ENCODE peak calls at places on chromosome 7, in four cellular contexts. One of them, this sample, is unnamed.

GRCh38 chr7:129875745-129876411 is 76.9 kb downstream of the UBE2H start:
- DNase-seq in activated CD8-positive, alpha-beta T cell treated with anti-CD3 and anti-CD28 coated beads, Interleukin-2, amount 10 ng/mL, durations not matched to agents 7 days and 5 days: no peak
- DNase-seq in CD4-positive, alpha-beta T cell: no peak
- DNase-seq in A172: peak
- DNase-seq in this sample: no peak

GRCh38 chr7:123599766-123600165 is 1.9 kb upstream of the ASB15 start:
- DNase-seq in activated CD8-positive, alpha-beta T cell treated with anti-CD3 and anti-CD28 coated beads, Interleukin-2, amount 10 ng/mL, durations not matched to agents 7 days and 5 days: no peak
- DNase-seq in CD4-positive, alpha-beta T cell: no peak
- DNase-seq in A172: no peak
- DNase-seq in this sample: no peak

GRCh38 chr7:106775552-106775936 is 89.5 kb upstream of the PIK3CG start:
- DNase-seq in activated CD8-positive, alpha-beta T cell treated with anti-CD3 and anti-CD28 coated beads, Interleukin-2, amount 10 ng/mL, durations not matched to agents 7 days and 5 days: no peak
- DNase-seq in A172: peak
- DNase-seq in CD4-positive, alpha-beta T cell: no peak
- DNase-seq in this sample: no peak

GRCh38 chr7:82105463-82105862 is 335.6 kb upstream of the HGF start:
- DNase-seq in A172: peak
- DNase-seq in CD4-positive, alpha-beta T cell: no peak
- DNase-seq in activated CD8-positive, alpha-beta T cell treated with anti-CD3 and anti-CD28 coated beads, Interleukin-2, amount 10 ng/mL, durations not matched to agents 7 days and 5 days: no peak
- DNase-seq in this sample: no peak

GRCh38 chr7:157701395-157701794 is 364.6 kb downstream of the DNAJB6 start:
- DNase-seq in CD4-positive, alpha-beta T cell: no peak
- DNase-seq in activated CD8-positive, alpha-beta T cell treated with anti-CD3 and anti-CD28 coated beads, Interleukin-2, amount 10 ng/mL, durations not matched to agents 7 days and 5 days: no peak
- DNase-seq in A172: no peak
- DNase-seq in this sample: peak

GRCh38 chr7:54738737-54739136 is 20.3 kb downstream of the SEC61G start:
- DNase-seq in activated CD8-positive, alpha-beta T cell treated with anti-CD3 and anti-CD28 coated beads, Interleukin-2, amount 10 ng/mL, durations not matched to agents 7 days and 5 days: no peak
- DNase-seq in A172: no peak
- DNase-seq in CD4-positive, alpha-beta T cell: no peak
- DNase-seq in this sample: no peak

GRCh38 chr7:151699147-151699546 is 177.8 kb downstream of the PRKAG2 start:
- DNase-seq in A172: peak
- DNase-seq in CD4-positive, alpha-beta T cell: no peak
- DNase-seq in activated CD8-positive, alpha-beta T cell treated with anti-CD3 and anti-CD28 coated beads, Interleukin-2, amount 10 ng/mL, durations not matched to agents 7 days and 5 days: no peak
- DNase-seq in this sample: no peak

GRCh38 chr7:116588225-116588624 is 63.4 kb downstream of the CAV1 start:
- DNase-seq in A172: peak
- DNase-seq in CD4-positive, alpha-beta T cell: no peak
- DNase-seq in activated CD8-positive, alpha-beta T cell treated with anti-CD3 and anti-CD28 coated beads, Interleukin-2, amount 10 ng/mL, durations not matched to agents 7 days and 5 days: peak
- DNase-seq in this sample: no peak

GRCh38 chr7:132251327-132251659 is 325.0 kb downstream of the PLXNA4 start:
- DNase-seq in CD4-positive, alpha-beta T cell: no peak
- DNase-seq in activated CD8-positive, alpha-beta T cell treated with anti-CD3 and anti-CD28 coated beads, Interleukin-2, amount 10 ng/mL, durations not matched to agents 7 days and 5 days: no peak
- DNase-seq in A172: peak
- DNase-seq in this sample: peak

GRCh38 chr7:2044311-2044882 is 188.3 kb downstream of the MAD1L1 start:
- DNase-seq in A172: no peak
- DNase-seq in CD4-positive, alpha-beta T cell: no peak
- DNase-seq in activated CD8-positive, alpha-beta T cell treated with anti-CD3 and anti-CD28 coated beads, Interleukin-2, amount 10 ng/mL, durations not matched to agents 7 days and 5 days: no peak
- DNase-seq in this sample: no peak

GRCh38 chr7:80681272-80681885 is 42.9 kb downstream of the CD36 start:
- DNase-seq in A172: peak
- DNase-seq in activated CD8-positive, alpha-beta T cell treated with anti-CD3 and anti-CD28 coated beads, Interleukin-2, amount 10 ng/mL, durations not matched to agents 7 days and 5 days: no peak
- DNase-seq in CD4-positive, alpha-beta T cell: no peak
- DNase-seq in this sample: no peak

GRCh38 chr7:134701272-134701671 is 54.6 kb downstream of the BPGM start:
- DNase-seq in A172: peak
- DNase-seq in CD4-positive, alpha-beta T cell: peak
- DNase-seq in activated CD8-positive, alpha-beta T cell treated with anti-CD3 and anti-CD28 coated beads, Interleukin-2, amount 10 ng/mL, durations not matched to agents 7 days and 5 days: peak
- DNase-seq in this sample: no peak

GRCh38 chr7:2738110-2738509 is 50.1 kb downstream of the AMZ1 start:
- DNase-seq in A172: no peak
- DNase-seq in activated CD8-positive, alpha-beta T cell treated with anti-CD3 and anti-CD28 coated beads, Interleukin-2, amount 10 ng/mL, durations not matched to agents 7 days and 5 days: no peak
- DNase-seq in CD4-positive, alpha-beta T cell: no peak
- DNase-seq in this sample: peak

GRCh38 chr7:34225193-34225592 is 319.9 kb downstream of the BMPER start:
- DNase-seq in CD4-positive, alpha-beta T cell: no peak
- DNase-seq in activated CD8-positive, alpha-beta T cell treated with anti-CD3 and anti-CD28 coated beads, Interleukin-2, amount 10 ng/mL, durations not matched to agents 7 days and 5 days: no peak
- DNase-seq in A172: no peak
- DNase-seq in this sample: no peak

GRCh38 chr7:115618676-115619075 is 411.9 kb downstream of the TFEC start:
- DNase-seq in CD4-positive, alpha-beta T cell: no peak
- DNase-seq in A172: peak
- DNase-seq in activated CD8-positive, alpha-beta T cell treated with anti-CD3 and anti-CD28 coated beads, Interleukin-2, amount 10 ng/mL, durations not matched to agents 7 days and 5 days: no peak
- DNase-seq in this sample: no peak

GRCh38 chr7:112449353-112449752 is 907 bp upstream of the IFRD1 start:
- DNase-seq in CD4-positive, alpha-beta T cell: peak
- DNase-seq in A172: peak
- DNase-seq in activated CD8-positive, alpha-beta T cell treated with anti-CD3 and anti-CD28 coated beads, Interleukin-2, amount 10 ng/mL, durations not matched to agents 7 days and 5 days: peak
- DNase-seq in this sample: no peak

GRCh38 chr7:375491-375821 is 85.5 kb downstream of the FOXL3 start:
- DNase-seq in CD4-positive, alpha-beta T cell: no peak
- DNase-seq in A172: no peak
- DNase-seq in activated CD8-positive, alpha-beta T cell treated with anti-CD3 and anti-CD28 coated beads, Interleukin-2, amount 10 ng/mL, durations not matched to agents 7 days and 5 days: no peak
- DNase-seq in this sample: peak

GRCh38 chr7:117217636-117218035 is 105.2 kb downstream of the WNT2 start:
- DNase-seq in A172: no peak
- DNase-seq in CD4-positive, alpha-beta T cell: no peak
- DNase-seq in activated CD8-positive, alpha-beta T cell treated with anti-CD3 and anti-CD28 coated beads, Interleukin-2, amount 10 ng/mL, durations not matched to agents 7 days and 5 days: no peak
- DNase-seq in this sample: no peak

GRCh38 chr7:139844779-139845442 is 15.8 kb downstream of the TBXAS1 start:
- DNase-seq in A172: no peak
- DNase-seq in activated CD8-positive, alpha-beta T cell treated with anti-CD3 and anti-CD28 coated beads, Interleukin-2, amount 10 ng/mL, durations not matched to agents 7 days and 5 days: no peak
- DNase-seq in CD4-positive, alpha-beta T cell: no peak
- DNase-seq in this sample: no peak

GRCh38 chr7:97107192-97107800 is 10.2 kb upstream of the SDHAF3 start:
- DNase-seq in CD4-positive, alpha-beta T cell: no peak
- DNase-seq in A172: no peak
- DNase-seq in activated CD8-positive, alpha-beta T cell treated with anti-CD3 and anti-CD28 coated beads, Interleukin-2, amount 10 ng/mL, durations not matched to agents 7 days and 5 days: no peak
- DNase-seq in this sample: no peak

GRCh38 chr7:8092140-8092539 is 123.5 kb downstream of the GLCCI1 start:
- DNase-seq in CD4-positive, alpha-beta T cell: no peak
- DNase-seq in activated CD8-positive, alpha-beta T cell treated with anti-CD3 and anti-CD28 coated beads, Interleukin-2, amount 10 ng/mL, durations not matched to agents 7 days and 5 days: no peak
- DNase-seq in A172: no peak
- DNase-seq in this sample: no peak

GRCh38 chr7:29109815-29110385 is 36.4 kb downstream of the CPVL start:
- DNase-seq in activated CD8-positive, alpha-beta T cell treated with anti-CD3 and anti-CD28 coated beads, Interleukin-2, amount 10 ng/mL, durations not matched to agents 7 days and 5 days: no peak
- DNase-seq in A172: no peak
- DNase-seq in CD4-positive, alpha-beta T cell: no peak
- DNase-seq in this sample: no peak

GRCh38 chr7:128892521-128893250 is 17.8 kb downstream of the KCP start:
- DNase-seq in CD4-positive, alpha-beta T cell: no peak
- DNase-seq in activated CD8-positive, alpha-beta T cell treated with anti-CD3 and anti-CD28 coated beads, Interleukin-2, amount 10 ng/mL, durations not matched to agents 7 days and 5 days: no peak
- DNase-seq in A172: no peak
- DNase-seq in this sample: no peak

This sample was measured in ovary.